ENCODE peak calls at places on chromosomes 5 and 9, in nine cellular contexts. Q is heart right ventricle, H is WERI-Rb-1, R is tibial artery, M is HepG2, F is uterus, S is AG04450, U is cardiac fibroblast, D is lower lobe of right lung. V is an unnamed sample.
A peak's percentile ranks its signal among the peaks of the same experiment; 100 is the strongest.

GRCh38 chr5:115530426-115530825 is 14.1 kb downstream of the FEM1C start:
- DNase-seq in Q (no peak), H (no peak), R (no peak), M (no peak), F (no peak), S (no peak), U (peak; percentile 38), D (no peak), V (no peak)

GRCh38 chr9:125522328-125522725 is 184.7 kb downstream of the MAPKAP1 start:
- DNase-seq in Q (no peak), H (no peak), R (no peak), M (no peak), F (no peak), S (no peak), U (peak; percentile 94), D (peak; percentile 62), V (peak; percentile 70)

GRCh38 chr9:96720435-96720834 is 57.5 kb downstream of the ZNF510 start:
- DNase-seq in Q (no peak), H (no peak), R (no peak), M (no peak), F (no peak), S (no peak), U (no peak), D (no peak), V (no peak)

GRCh38 chr5:114174837-114175236 is 187.0 kb upstream of the KCNN2 start:
- DNase-seq in Q (no peak), H (no peak), R (no peak), M (no peak), F (no peak), S (no peak), U (peak; percentile 14), D (no peak), V (peak; percentile 12)

GRCh38 chr9:129384887-129385614 is 207.0 kb upstream of the IER5L start:
- DNase-seq in Q (no peak), H (no peak), R (no peak), M (no peak), F (peak; percentile 15), S (no peak), U (no peak), D (no peak), V (no peak)

GRCh38 chr9:129569506-129570449 is 51.1 kb downstream of the C9orf50 start:
- DNase-seq in Q (no peak), H (peak; percentile 82), R (no peak), M (peak; percentile 56), F (no peak), S (no peak), U (peak; percentile 41), D (no peak), V (peak; percentile 60)

GRCh38 chr5:59152701-59153245 is 569.9 kb downstream of the RAB3C start:
- DNase-seq in Q (no peak), H (no peak), R (no peak), M (no peak), F (no peak), S (no peak), U (no peak), D (no peak), V (peak; percentile 52)

GRCh38 chr5:82526540-82526939 is 248.4 kb upstream of the RPS23 start:
- DNase-seq in Q (no peak), H (no peak), R (no peak), M (no peak), F (no peak), S (no peak), U (no peak), D (no peak), V (no peak)

GRCh38 chr9:121463026-121463827 is 36.4 kb downstream of the GGTA1 start:
- DNase-seq in Q (peak; percentile 72), H (peak; percentile 64), R (peak; percentile 55), M (peak; percentile 4), F (peak; percentile 31), S (no peak), U (peak; percentile 50), D (peak; percentile 61), V (no peak)

GRCh38 chr5:170291324-170291847 is 6.2 kb downstream of the LCP2 start:
- DNase-seq in Q (no peak), H (no peak), R (no peak), M (no peak), F (no peak), S (no peak), U (no peak), D (no peak), V (no peak)

GRCh38 chr5:72955143-72955767 is 586 bp upstream of the FCHO2 start:
- DNase-seq in Q (peak; percentile 88), H (no peak), R (no peak), M (peak; percentile 64), F (no peak), S (no peak), U (peak; percentile 86), D (peak; percentile 92), V (no peak)

GRCh38 chr9:36903541-36904435 is 130.3 kb downstream of the PAX5 start:
- DNase-seq in Q (no peak), H (no peak), R (no peak), M (peak; percentile 12), F (no peak), S (no peak), U (peak; percentile 87), D (no peak), V (peak; percentile 76)

GRCh38 chr9:29285818-29286217 is 1712.5 kb upstream of the C9orf72 start:
- DNase-seq in Q (no peak), H (no peak), R (no peak), M (no peak), F (no peak), S (no peak), U (peak; percentile 19), D (no peak), V (peak; percentile 17)

GRCh38 chr5:73820321-73820720 is 194.3 kb downstream of the ARHGEF28 start:
- DNase-seq in Q (no peak), H (no peak), R (no peak), M (no peak), F (no peak), S (no peak), U (no peak), D (no peak), V (no peak)

GRCh38 chr5:137611926-137612435 is 112.9 kb upstream of the SPOCK1 start:
- DNase-seq in Q (no peak), H (peak; percentile 39), R (no peak), M (no peak), F (no peak), S (no peak), U (no peak), D (no peak), V (no peak)

GRCh38 chr9:81256368-81256767 is 433.0 kb downstream of the TLE1 start:
- DNase-seq in Q (no peak), H (no peak), R (no peak), M (no peak), F (no peak), S (no peak), U (no peak), D (no peak), V (no peak)

GRCh38 chr5:17696625-17697024 is 62.4 kb downstream of the TAF11L14 start:
- DNase-seq in Q (no peak), H (no peak), R (no peak), M (no peak), F (no peak), S (no peak), U (no peak), D (no peak), V (no peak)

GRCh38 chr5:73158313-73158712 is 14.7 kb upstream of the TMEM174 start:
- DNase-seq in Q (no peak), H (no peak), R (no peak), M (no peak), F (no peak), S (no peak), U (no peak), D (no peak), V (no peak)

GRCh38 chr5:157487358-157487757 is 27.3 kb downstream of the NIPAL4 start:
- DNase-seq in Q (no peak), H (no peak), R (no peak), M (no peak), F (no peak), S (no peak), U (no peak), D (no peak), V (no peak)

GRCh38 chr5:79133657-79134451 is 22.2 kb downstream of the BHMT start:
- DNase-seq in Q (peak; percentile 34), H (peak; percentile 81), R (peak; percentile 68), M (peak; percentile 64), F (peak; percentile 76), S (peak; percentile 71), U (peak; percentile 85), D (peak; percentile 55), V (peak; percentile 91)

DNA sequence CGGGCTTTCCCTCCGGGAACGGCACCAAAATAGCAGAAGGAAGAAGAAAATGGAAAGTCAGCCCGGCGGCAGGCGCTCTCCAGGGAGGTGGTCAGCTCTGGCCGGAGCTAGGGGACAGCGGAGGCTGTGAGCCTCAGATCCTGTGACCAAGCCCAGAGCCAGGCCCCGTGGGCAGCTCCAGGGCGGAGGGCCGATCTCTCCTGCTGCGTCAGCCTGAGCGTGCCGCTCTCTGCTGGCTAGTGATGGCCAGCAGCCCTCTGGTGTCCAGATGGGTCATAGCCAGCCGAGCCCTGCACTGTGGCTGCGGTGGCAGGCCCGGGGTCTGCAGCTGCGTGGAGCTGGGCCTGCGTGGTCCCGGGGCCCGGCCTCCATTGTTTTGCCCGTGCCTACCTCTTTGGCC is 16.9 kb upstream of the NRARP start:
- DNase-seq in Q (peak; percentile 81), H (peak; percentile 82), R (no peak), M (no peak), F (peak; percentile 31), S (no peak), U (no peak), D (peak; percentile 50), V (no peak)
- TF ChIP-seq CTCF in Q (peak; percentile 39), H (peak; percentile 86), R (peak; percentile 28), M (peak; percentile 82), F (peak; percentile 10), S (no peak), U (peak; percentile 63), D (peak; percentile 48), V (peak; percentile 44)

GRCh38 chr9:128125575-128126354 is 1.8 kb downstream of the PTGES2 start:
- DNase-seq in Q (peak; percentile 3), H (no peak), R (no peak), M (no peak), F (no peak), S (no peak), U (peak; percentile 44), D (peak; percentile 22), V (no peak)
- H3K4me3 ChIP-seq in Q (peak overlapping the region; percentile 98), H (no peak overlapping the region), R (no peak overlapping the region), M (peak overlapping the region; percentile 8), F (no peak overlapping the region), S (peak overlapping the region; percentile 27), U (no peak overlapping the region), D (peak overlapping the region; percentile 98), V (no peak overlapping the region)

GRCh38 chr5:81151546-81151945 is 81.6 kb upstream of the CKMT2 start:
- DNase-seq in Q (no peak), H (no peak), R (no peak), M (no peak), F (no peak), S (peak; percentile 78), U (peak; percentile 31), D (no peak), V (peak; percentile 65)
- TF ChIP-seq CTCF in Q (no peak), H (no peak), R (no peak), M (no peak), F (no peak), S (no peak), U (no peak), D (no peak), V (no peak)

DNA sequence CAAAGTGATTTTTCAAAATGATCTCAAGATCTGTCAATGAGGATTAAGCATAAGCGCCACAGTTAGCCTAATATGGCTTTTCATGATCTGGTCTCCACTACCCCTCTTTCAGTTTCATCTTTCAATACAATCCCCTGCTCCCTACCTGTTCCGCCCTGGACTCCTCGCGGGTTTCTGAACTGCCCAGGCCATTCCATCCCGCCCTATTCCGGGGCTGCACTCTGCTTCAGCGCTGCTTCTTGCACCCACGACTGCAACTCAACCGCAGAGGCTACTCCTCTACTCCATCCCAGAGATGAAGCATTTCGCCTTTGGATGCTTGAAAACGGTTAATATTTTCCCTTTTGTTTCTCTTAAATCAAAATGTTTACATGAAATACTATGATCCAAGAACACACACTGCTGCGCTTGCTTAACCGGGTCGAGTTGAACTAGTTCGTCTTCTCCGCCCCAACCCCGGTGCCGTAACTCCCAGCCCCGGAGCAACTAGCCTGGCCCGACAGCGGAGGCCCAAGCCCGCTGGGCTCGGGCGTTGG is 716 bp upstream of the OTULIN start:
- DNase-seq in Q (no peak), H (peak; percentile 40), R (no peak), M (no peak), F (peak; percentile 22), S (no peak), U (peak; percentile 39), D (no peak), V (no peak)
- H3K4me3 ChIP-seq in Q (peak overlapping the region; percentile 80), H (peak overlapping the region; percentile 84), R (peak overlapping the region; percentile 78), M (peak overlapping the region; percentile 86), F (peak overlapping the region; percentile 54), S (peak overlapping the region; percentile 86), U (peak overlapping the region; percentile 70), D (peak overlapping the region; percentile 84), V (peak overlapping the region; percentile 69)

V was measured in astrocyte of the spinal cord.